ENCODE peak calls at places on chromosomes 2 and 18, in eight cellular contexts. One of them, this sample, is unnamed.

GRCh38 chr2:132577693-132578092 is 92.3 kb downstream of the LYPD1 start:
- DNase-seq in mesendoderm: no peak
- DNase-seq in SJSA1: no peak
- DNase-seq in AG04450: no peak
- DNase-seq in kidney: no peak
- DNase-seq in heart left ventricle: no peak
- DNase-seq in A549: no peak
- DNase-seq in Peyer's patch: no peak
- DNase-seq in this sample: no peak

GRCh38 chr2:229270551-229271410 is at the start of gene PID1:
- DNase-seq in mesendoderm: peak
- DNase-seq in SJSA1: no peak
- DNase-seq in AG04450: no peak
- DNase-seq in kidney: peak
- DNase-seq in heart left ventricle: no peak
- DNase-seq in A549: peak
- DNase-seq in Peyer's patch: no peak
- DNase-seq in this sample: no peak

GRCh38 chr18:28814365-28814764 is 637.4 kb upstream of the CDH2 start:
- DNase-seq in mesendoderm: no peak
- DNase-seq in SJSA1: no peak
- DNase-seq in AG04450: no peak
- DNase-seq in kidney: no peak
- DNase-seq in heart left ventricle: no peak
- DNase-seq in A549: no peak
- DNase-seq in Peyer's patch: no peak
- DNase-seq in this sample: no peak

GRCh38 chr18:53785811-53786210 is 438.7 kb downstream of the MBD2 start:
- DNase-seq in mesendoderm: no peak
- DNase-seq in SJSA1: no peak
- DNase-seq in AG04450: no peak
- DNase-seq in kidney: no peak
- DNase-seq in heart left ventricle: no peak
- DNase-seq in A549: no peak
- DNase-seq in Peyer's patch: no peak
- DNase-seq in this sample: no peak

GRCh38 chr18:23238651-23239349 is 103.5 kb downstream of the CABLES1 start:
- DNase-seq in mesendoderm: peak
- DNase-seq in SJSA1: no peak
- DNase-seq in AG04450: no peak
- DNase-seq in kidney: no peak
- DNase-seq in heart left ventricle: no peak
- DNase-seq in A549: no peak
- DNase-seq in Peyer's patch: no peak
- DNase-seq in this sample: no peak

GRCh38 chr2:205660521-205661124 is 21.7 kb upstream of the NRP2 start:
- DNase-seq in mesendoderm: no peak
- DNase-seq in SJSA1: peak
- DNase-seq in AG04450: peak
- DNase-seq in kidney: peak
- DNase-seq in heart left ventricle: no peak
- DNase-seq in A549: peak
- DNase-seq in Peyer's patch: no peak
- DNase-seq in this sample: no peak

GRCh38 chr2:10659898-10660568 is 29.7 kb downstream of the NOL10 start:
- DNase-seq in mesendoderm: peak
- DNase-seq in SJSA1: peak
- DNase-seq in AG04450: peak
- DNase-seq in kidney: no peak
- DNase-seq in heart left ventricle: peak
- DNase-seq in A549: peak
- DNase-seq in Peyer's patch: no peak
- DNase-seq in this sample: no peak

GRCh38 chr2:102082591-102083586 is 59.7 kb upstream of the IL1R1 start:
- DNase-seq in mesendoderm: no peak
- DNase-seq in SJSA1: no peak
- DNase-seq in AG04450: no peak
- DNase-seq in kidney: no peak
- DNase-seq in heart left ventricle: peak
- DNase-seq in A549: peak
- DNase-seq in Peyer's patch: no peak
- DNase-seq in this sample: no peak

GRCh38 chr2:166170356-166170755 is 42.5 kb upstream of the SCN1A start:
- DNase-seq in mesendoderm: no peak
- DNase-seq in SJSA1: no peak
- DNase-seq in AG04450: no peak
- DNase-seq in kidney: no peak
- DNase-seq in heart left ventricle: no peak
- DNase-seq in A549: no peak
- DNase-seq in Peyer's patch: no peak
- DNase-seq in this sample: no peak

GRCh38 chr2:67583185-67583584 is 186.1 kb downstream of the ETAA1 start:
- DNase-seq in mesendoderm: no peak
- DNase-seq in SJSA1: no peak
- DNase-seq in AG04450: no peak
- DNase-seq in kidney: no peak
- DNase-seq in heart left ventricle: no peak
- DNase-seq in A549: no peak
- DNase-seq in Peyer's patch: no peak
- DNase-seq in this sample: no peak

GRCh38 chr2:42881732-42882131 is 89.3 kb upstream of the HAAO start:
- DNase-seq in mesendoderm: no peak
- DNase-seq in SJSA1: no peak
- DNase-seq in AG04450: no peak
- DNase-seq in kidney: no peak
- DNase-seq in heart left ventricle: no peak
- DNase-seq in A549: no peak
- DNase-seq in Peyer's patch: no peak
- DNase-seq in this sample: no peak

GRCh38 chr2:216653093-216653799 is 20.0 kb downstream of the IGFBP2 start:
- DNase-seq in mesendoderm: no peak
- DNase-seq in SJSA1: no peak
- DNase-seq in AG04450: no peak
- DNase-seq in kidney: no peak
- DNase-seq in heart left ventricle: no peak
- DNase-seq in A549: no peak
- DNase-seq in Peyer's patch: no peak
- DNase-seq in this sample: no peak

GRCh38 chr2:95300391-95300938 is 3.3 kb downstream of the KCNIP3 start:
- DNase-seq in mesendoderm: no peak
- DNase-seq in SJSA1: no peak
- DNase-seq in AG04450: no peak
- DNase-seq in kidney: no peak
- DNase-seq in heart left ventricle: no peak
- DNase-seq in A549: no peak
- DNase-seq in Peyer's patch: no peak
- DNase-seq in this sample: no peak

GRCh38 chr18:46460754-46461153 is 196.3 kb downstream of the LOXHD1 start:
- DNase-seq in mesendoderm: no peak
- DNase-seq in SJSA1: no peak
- DNase-seq in AG04450: no peak
- DNase-seq in kidney: no peak
- DNase-seq in heart left ventricle: no peak
- DNase-seq in A549: no peak
- DNase-seq in Peyer's patch: no peak
- DNase-seq in this sample: no peak

GRCh38 chr2:163757811-163758210 is 22.0 kb upstream of the FIGN start:
- DNase-seq in mesendoderm: peak
- DNase-seq in SJSA1: no peak
- DNase-seq in AG04450: no peak
- DNase-seq in kidney: no peak
- DNase-seq in heart left ventricle: no peak
- DNase-seq in A549: no peak
- DNase-seq in Peyer's patch: no peak
- DNase-seq in this sample: no peak

GRCh38 chr2:56182420-56182819 is 1.4 kb upstream of the CCDC85A start:
- DNase-seq in mesendoderm: peak
- DNase-seq in SJSA1: no peak
- DNase-seq in AG04450: no peak
- DNase-seq in kidney: no peak
- DNase-seq in heart left ventricle: no peak
- DNase-seq in A549: no peak
- DNase-seq in Peyer's patch: no peak
- DNase-seq in this sample: no peak

GRCh38 chr2:216683846-216684245 is 11.5 kb downstream of the IGFBP5 start:
- DNase-seq in mesendoderm: no peak
- DNase-seq in SJSA1: no peak
- DNase-seq in AG04450: peak
- DNase-seq in kidney: no peak
- DNase-seq in heart left ventricle: peak
- DNase-seq in A549: peak
- DNase-seq in Peyer's patch: no peak
- DNase-seq in this sample: peak

GRCh38 chr2:180319586-180320405 is 312.7 kb upstream of the CWC22 start:
- DNase-seq in mesendoderm: no peak
- DNase-seq in SJSA1: no peak
- DNase-seq in AG04450: no peak
- DNase-seq in kidney: no peak
- DNase-seq in heart left ventricle: no peak
- DNase-seq in A549: no peak
- DNase-seq in Peyer's patch: no peak
- DNase-seq in this sample: no peak

GRCh38 chr2:142176941-142177340 is 46.1 kb upstream of the LRP1B start:
- DNase-seq in mesendoderm: no peak
- DNase-seq in SJSA1: no peak
- DNase-seq in AG04450: no peak
- DNase-seq in kidney: no peak
- DNase-seq in heart left ventricle: no peak
- DNase-seq in A549: no peak
- DNase-seq in Peyer's patch: no peak
- DNase-seq in this sample: no peak

GRCh38 chr2:25230128-25230527 is 61.7 kb upstream of the POMC start:
- DNase-seq in mesendoderm: no peak
- DNase-seq in SJSA1: no peak
- DNase-seq in AG04450: no peak
- DNase-seq in kidney: no peak
- DNase-seq in heart left ventricle: no peak
- DNase-seq in A549: no peak
- DNase-seq in Peyer's patch: no peak
- DNase-seq in this sample: no peak

GRCh38 chr2:103960126-103960508 is 893.8 kb upstream of the POU3F3 start:
- DNase-seq in mesendoderm: no peak
- DNase-seq in SJSA1: no peak
- DNase-seq in AG04450: no peak
- DNase-seq in kidney: no peak
- DNase-seq in heart left ventricle: no peak
- DNase-seq in A549: no peak
- DNase-seq in Peyer's patch: no peak
- DNase-seq in this sample: no peak

GRCh38 chr18:7923105-7923504 is 356.0 kb downstream of the PTPRM start:
- DNase-seq in mesendoderm: peak
- DNase-seq in SJSA1: no peak
- DNase-seq in AG04450: no peak
- DNase-seq in kidney: no peak
- DNase-seq in heart left ventricle: no peak
- DNase-seq in A549: no peak
- DNase-seq in Peyer's patch: no peak
- DNase-seq in this sample: no peak
- H3K27ac ChIP-seq in mesendoderm: no peak
- H3K27ac ChIP-seq in SJSA1: peak
- H3K27ac ChIP-seq in AG04450: no peak
- H3K27ac ChIP-seq in kidney: no peak
- H3K27ac ChIP-seq in heart left ventricle: no peak
- H3K27ac ChIP-seq in A549: peak
- H3K27ac ChIP-seq in Peyer's patch: no peak
- H3K27ac ChIP-seq in this sample: no peak

GRCh38 chr2:6866239-6866745 is 585 bp upstream of the CMPK2 start:
- DNase-seq in mesendoderm: peak
- DNase-seq in SJSA1: no peak
- DNase-seq in AG04450: no peak
- DNase-seq in kidney: no peak
- DNase-seq in heart left ventricle: no peak
- DNase-seq in A549: peak
- DNase-seq in Peyer's patch: peak
- DNase-seq in this sample: no peak
- H3K27ac ChIP-seq in mesendoderm: no peak
- H3K27ac ChIP-seq in SJSA1: no peak
- H3K27ac ChIP-seq in AG04450: no peak
- H3K27ac ChIP-seq in kidney: no peak
- H3K27ac ChIP-seq in heart left ventricle: peak
- H3K27ac ChIP-seq in A549: no peak
- H3K27ac ChIP-seq in Peyer's patch: peak
- H3K27ac ChIP-seq in this sample: peak

GRCh38 chr18:63138469-63139340 is 180.9 kb downstream of the BCL2 start:
- DNase-seq in mesendoderm: peak
- DNase-seq in SJSA1: no peak
- DNase-seq in AG04450: no peak
- DNase-seq in kidney: no peak
- DNase-seq in heart left ventricle: no peak
- DNase-seq in A549: no peak
- DNase-seq in Peyer's patch: peak
- DNase-seq in this sample: no peak

GRCh38 chr18:63140038-63140450 is 179.5 kb downstream of the BCL2 start:
- DNase-seq in mesendoderm: no peak
- DNase-seq in SJSA1: no peak
- DNase-seq in AG04450: no peak
- DNase-seq in kidney: no peak
- DNase-seq in heart left ventricle: no peak
- DNase-seq in A549: no peak
- DNase-seq in Peyer's patch: no peak
- DNase-seq in this sample: no peak

GRCh38 chr18:63135101-63135500 is 184.5 kb downstream of the BCL2 start:
- DNase-seq in mesendoderm: no peak
- DNase-seq in SJSA1: no peak
- DNase-seq in AG04450: no peak
- DNase-seq in kidney: no peak
- DNase-seq in heart left ventricle: no peak
- DNase-seq in A549: no peak
- DNase-seq in Peyer's patch: no peak
- DNase-seq in this sample: no peak

GRCh38 chr18:63140997-63141776 is 178.4 kb downstream of the BCL2 start:
- DNase-seq in mesendoderm: no peak
- DNase-seq in SJSA1: no peak
- DNase-seq in AG04450: no peak
- DNase-seq in kidney: no peak
- DNase-seq in heart left ventricle: no peak
- DNase-seq in A549: no peak
- DNase-seq in Peyer's patch: no peak
- DNase-seq in this sample: no peak

DNA sequence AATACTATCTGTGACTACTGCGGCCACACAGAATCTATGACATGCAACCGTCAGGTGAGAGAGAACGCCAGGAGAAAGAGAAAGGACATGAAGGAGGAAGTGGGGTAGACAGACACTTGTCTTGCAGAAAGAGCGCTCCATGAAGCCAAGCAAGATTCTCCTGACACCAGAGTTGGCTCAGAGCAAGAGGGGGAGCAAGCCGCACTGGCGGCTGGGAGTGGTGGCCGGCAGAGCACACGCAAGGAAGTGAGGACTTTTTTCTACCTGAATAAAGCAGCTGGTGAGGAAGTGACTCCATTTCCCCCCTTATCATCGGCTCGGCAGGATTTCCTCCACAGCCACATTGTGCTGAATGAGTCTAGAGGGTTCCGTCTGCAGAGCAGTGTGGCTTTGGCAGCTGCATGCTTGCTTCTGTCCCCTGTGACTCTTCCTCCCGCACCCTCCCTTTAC is 181.5 kb downstream of the BCL2 start:
- DNase-seq in mesendoderm: peak
- DNase-seq in SJSA1: no peak
- DNase-seq in AG04450: no peak
- DNase-seq in kidney: no peak
- DNase-seq in heart left ventricle: peak
- DNase-seq in A549: no peak
- DNase-seq in Peyer's patch: peak
- DNase-seq in this sample: no peak
- H3K27ac ChIP-seq in mesendoderm: no peak
- H3K27ac ChIP-seq in SJSA1: no peak
- H3K27ac ChIP-seq in AG04450: no peak
- H3K27ac ChIP-seq in kidney: no peak
- H3K27ac ChIP-seq in heart left ventricle: peak
- H3K27ac ChIP-seq in A549: no peak
- H3K27ac ChIP-seq in Peyer's patch: peak
- H3K27ac ChIP-seq in this sample: no peak

GRCh38 chr18:58026395-58026794 is 17.6 kb upstream of the NEDD4L start:
- DNase-seq in mesendoderm: peak
- DNase-seq in SJSA1: no peak
- DNase-seq in AG04450: no peak
- DNase-seq in kidney: no peak
- DNase-seq in heart left ventricle: no peak
- DNase-seq in A549: no peak
- DNase-seq in Peyer's patch: no peak
- DNase-seq in this sample: no peak
- H3K27ac ChIP-seq in mesendoderm: no peak
- H3K27ac ChIP-seq in SJSA1: no peak
- H3K27ac ChIP-seq in AG04450: no peak
- H3K27ac ChIP-seq in kidney: no peak
- H3K27ac ChIP-seq in heart left ventricle: no peak
- H3K27ac ChIP-seq in A549: no peak
- H3K27ac ChIP-seq in Peyer's patch: no peak
- H3K27ac ChIP-seq in this sample: no peak